ENCODE peak calls at places on chromosomes 11 and 22, in ten cellular contexts. T is kidney, Y is AG04450, C is left lung, Z is thoracic aorta, W is right lobe of liver, P is mammary epithelial cell, K is nephron progenitor cell, A is foreskin fibroblast, Q is foreskin keratinocyte. O is an unnamed sample.

GRCh38 chr11:130847517-130847916 is 68.8 kb downstream of the SNX19 start:
- DNase-seq in Y (peak; percentile 20), T (no peak), C (no peak), W (no peak), Q (peak; percentile 99), P (peak; percentile 99), Z (no peak), A (peak; percentile 79), K (no peak), O (peak; percentile 36)

GRCh38 chr11:133366088-133366487 is 166.2 kb downstream of the OPCML start:
- DNase-seq in C (no peak), P (no peak), Y (no peak), K (no peak), Q (no peak), T (no peak), W (no peak), Z (no peak), A (no peak), O (no peak)

GRCh38 chr11:84686726-84687125 is 940.4 kb downstream of the DLG2 start:
- DNase-seq in Y (no peak), K (no peak), Q (no peak), T (no peak), W (no peak), A (no peak), Z (no peak), C (no peak), P (no peak), O (no peak)

GRCh38 chr11:416757-417621 is 2.2 kb upstream of the SIGIRR start:
- DNase-seq in T (peak; percentile 89), W (no peak), K (peak; percentile 53), P (peak; percentile 45), A (peak; percentile 14), Y (no peak), Z (no peak), C (peak; percentile 92), Q (no peak), O (peak; percentile 87)

GRCh38 chr11:57900315-57900714 is 123.4 kb upstream of the OR9Q1 start:
- DNase-seq in Y (no peak), K (no peak), A (no peak), Q (peak; percentile 91), Z (no peak), C (no peak), T (no peak), P (peak; percentile 80), W (no peak), O (peak; percentile 28)

GRCh38 chr22:45838257-45838891 is 138.6 kb downstream of the WNT7B start:
- DNase-seq in Q (no peak), K (no peak), C (no peak), Y (no peak), Z (no peak), W (no peak), A (no peak), T (no peak), P (no peak), O (no peak)

GRCh38 chr11:67519726-67520125 is 3.5 kb downstream of the CABP2 start:
- DNase-seq in A (no peak), Q (no peak), P (no peak), C (peak; percentile 65), T (peak; percentile 68), Z (no peak), Y (no peak), K (no peak), W (no peak), O (no peak)

GRCh38 chr11:15828241-15828903 is 528.0 kb downstream of the SOX6 start:
- DNase-seq in W (no peak), C (no peak), A (no peak), Z (no peak), Q (no peak), P (no peak), Y (no peak), K (no peak), T (no peak), O (no peak)

GRCh38 chr11:100576044-100577021 is 110.8 kb upstream of the ARHGAP42 start:
- DNase-seq in K (peak; percentile 25), Q (peak; percentile 42), A (peak; percentile 44), P (peak; percentile 38), W (no peak), T (no peak), C (no peak), Y (no peak), Z (no peak), O (peak; percentile 19)

GRCh38 chr22:40257979-40258378 is 80.3 kb downstream of the TNRC6B start:
- DNase-seq in P (no peak), Q (peak; percentile 42), C (no peak), K (no peak), Z (no peak), Y (no peak), W (no peak), T (no peak), A (no peak), O (no peak)

GRCh38 chr11:26993965-26994446 is at the start of gene FIBIN:
- DNase-seq in Q (peak; percentile 12), P (peak; percentile 34), Y (no peak), T (peak; percentile 79), A (no peak), W (peak; percentile 44), Z (no peak), C (peak; percentile 79), K (peak; percentile 49), O (no peak)

GRCh38 chr11:33500331-33500730 is 200.3 kb downstream of the C11orf91 start:
- DNase-seq in C (no peak), P (no peak), K (no peak), Q (no peak), A (no peak), W (no peak), T (no peak), Y (no peak), Z (no peak), O (no peak)

DNA sequence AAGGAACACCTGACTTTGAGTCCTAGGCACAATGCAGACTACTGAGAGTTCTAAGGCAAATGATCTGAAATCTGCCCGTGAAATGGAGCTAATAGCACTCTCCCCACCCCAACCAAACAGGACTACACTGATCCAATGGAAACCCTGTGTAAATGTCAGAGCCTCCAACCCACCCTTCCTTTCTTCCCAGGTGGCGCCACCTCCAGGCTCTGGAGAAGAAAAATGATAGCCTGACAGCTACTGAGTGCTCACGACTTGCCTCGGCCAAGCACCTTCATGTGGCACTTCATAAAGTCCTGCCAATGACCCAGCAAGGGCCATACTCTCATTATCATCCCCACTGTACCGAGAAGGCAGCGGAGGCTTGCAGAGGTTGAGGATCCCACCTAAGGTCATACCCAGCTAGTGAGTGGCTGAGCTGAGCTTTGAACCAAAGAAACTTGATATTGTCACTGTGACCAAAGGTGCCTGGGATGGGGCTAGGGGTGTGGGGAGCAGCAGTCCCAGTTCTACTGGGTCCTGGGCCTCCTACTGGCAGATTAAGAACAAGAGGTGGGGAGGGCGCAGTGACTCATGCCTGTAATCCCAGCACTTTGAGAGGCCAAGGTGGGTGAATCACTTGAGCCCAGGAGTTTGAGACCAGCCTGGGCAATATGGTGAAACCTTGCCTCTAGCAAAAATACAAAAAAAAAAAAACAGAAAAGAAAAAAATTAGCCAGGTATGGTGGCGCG is 20.5 kb downstream of the TST start:
- DNase-seq in T (peak; percentile 31), Y (no peak), Q (peak; percentile 54), C (no peak), P (peak; percentile 39), A (peak; percentile 30), W (no peak), K (no peak), Z (no peak), O (no peak)
- TF ChIP-seq CTCF in T (peak; percentile 1), Y (no peak), Q (peak; percentile 31), C (no peak), P (peak; percentile 7), A (no peak), W (no peak), K (no peak), Z (no peak), O (no peak)

GRCh38 chr11:8732276-8732675 is 49.7 kb downstream of the RPL27A start:
- DNase-seq in T (no peak), Q (no peak), Y (no peak), Z (no peak), K (no peak), C (no peak), P (no peak), A (no peak), W (no peak), O (no peak)
- TF ChIP-seq CTCF in T (no peak), Q (no peak), Y (no peak), Z (no peak), K (no peak), C (no peak), P (no peak), A (no peak), W (no peak), O (no peak)

GRCh38 chr11:69483170-69483569 is 1.7 kb downstream of the LINC01488 start:
- DNase-seq in T (peak; percentile 12), W (no peak), Y (no peak), Q (no peak), Z (no peak), C (no peak), P (no peak), K (no peak), A (no peak), O (no peak)
- TF ChIP-seq CTCF in T (no peak), W (no peak), Y (peak; percentile 3), Q (no peak), Z (no peak), C (no peak), P (no peak), K (no peak), A (no peak), O (no peak)

GRCh38 chr11:17472467-17472866 is 4.2 kb downstream of the ABCC8 start:
- DNase-seq in T (no peak), C (no peak), P (no peak), Y (no peak), W (no peak), Q (no peak), A (no peak), K (no peak), Z (no peak), O (no peak)

GRCh38 chr11:17471501-17471900 is 5.1 kb downstream of the ABCC8 start:
- DNase-seq in Z (no peak), K (no peak), W (no peak), C (no peak), Y (no peak), P (no peak), Q (no peak), T (no peak), A (no peak), O (no peak)

GRCh38 chr11:17469998-17470397 is 6.6 kb downstream of the ABCC8 start:
- DNase-seq in Q (no peak), A (no peak), K (no peak), Z (no peak), T (no peak), C (no peak), Y (no peak), P (no peak), W (no peak), O (no peak)

GRCh38 chr11:17475666-17476316 is 854 bp downstream of the ABCC8 start:
- DNase-seq in A (no peak), T (no peak), P (no peak), C (no peak), W (no peak), Y (no peak), Q (no peak), Z (no peak), K (peak; percentile 52), O (no peak)

DNA sequence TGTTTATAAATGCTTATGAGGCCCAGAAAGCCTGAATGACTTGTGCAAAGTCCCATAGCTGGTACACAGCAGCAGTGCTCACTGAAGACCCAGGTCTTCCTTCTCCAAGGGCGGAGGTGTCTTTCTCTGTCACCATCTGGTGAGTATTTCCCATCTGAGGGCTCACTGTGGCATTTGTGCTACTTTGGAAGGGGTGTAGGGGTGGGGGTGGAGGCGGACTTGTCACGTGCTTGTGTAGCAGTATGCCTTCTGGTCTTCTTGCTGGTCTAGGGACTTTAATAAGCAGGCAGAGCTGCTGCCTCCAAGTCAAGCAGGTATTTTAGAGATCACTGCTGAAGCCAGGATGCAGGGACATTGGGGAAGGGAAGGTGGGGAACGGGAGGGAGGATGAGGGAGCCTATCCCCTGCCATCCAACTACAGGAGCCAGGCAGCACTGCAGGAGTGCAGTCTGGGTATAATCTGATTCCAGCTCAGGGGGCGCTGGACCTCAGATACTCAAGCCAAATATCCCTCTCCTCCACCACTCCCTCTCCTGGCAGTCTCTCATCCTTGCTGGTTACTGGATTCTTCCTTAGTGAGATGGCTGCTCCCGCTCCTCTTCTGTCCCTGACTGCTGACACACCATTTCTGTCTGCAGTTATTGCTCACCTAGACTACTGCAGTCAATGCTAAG is 3.4 kb downstream of the ABCC8 start:
- DNase-seq in W (no peak), C (no peak), Y (no peak), K (peak; percentile 58), A (peak; percentile 6), Z (no peak), T (no peak), P (peak; percentile 11), Q (peak; percentile 28), O (peak; percentile 57)
- TF ChIP-seq CTCF in W (no peak), C (no peak), Y (peak; percentile 30), K (peak; percentile 50), A (peak; percentile 23), Z (no peak), T (no peak), P (peak; percentile 3), Q (peak; percentile 58), O (peak; percentile 59)

O was measured in Calu3.